ENCODE peak calls at places on chromosome 17, in six cellular contexts. One of them, this sample, is unnamed.
A peak's percentile ranks its signal among the peaks of the same experiment; 100 is the strongest.

GRCh38 chr17:34712481-34713195 is 133.3 kb downstream of the TMEM132E start:
- DNase-seq in HEK293T: no peak
- DNase-seq in ACHN: no peak
- DNase-seq in hepatic stellate cell: no peak
- DNase-seq in heart left ventricle: no peak
- DNase-seq in NCI-H774: no peak
- DNase-seq in this sample: no peak

GRCh38 chr17:64009571-64010402 is 10.6 kb downstream of the ICAM2 start:
- DNase-seq in HEK293T: no peak
- DNase-seq in ACHN: peak; percentile 16
- DNase-seq in hepatic stellate cell: no peak
- DNase-seq in heart left ventricle: no peak
- DNase-seq in NCI-H774: no peak
- DNase-seq in this sample: no peak

GRCh38 chr17:4950757-4951204 is at the start of gene ENO3:
- DNase-seq in HEK293T: no peak
- DNase-seq in ACHN: no peak
- DNase-seq in hepatic stellate cell: no peak
- DNase-seq in heart left ventricle: peak; percentile 69
- DNase-seq in NCI-H774: no peak
- DNase-seq in this sample: no peak

GRCh38 chr17:48625502-48626201 is 506 bp downstream of the HOXB9 start:
- DNase-seq in HEK293T: no peak
- DNase-seq in ACHN: peak; percentile 64
- DNase-seq in hepatic stellate cell: no peak
- DNase-seq in heart left ventricle: no peak
- DNase-seq in NCI-H774: peak; percentile 78
- DNase-seq in this sample: no peak

GRCh38 chr17:75010683-75011406 is 1.6 kb upstream of the MRPL58 start:
- DNase-seq in HEK293T: peak; percentile 39
- DNase-seq in ACHN: peak; percentile 57
- DNase-seq in hepatic stellate cell: peak; percentile 45
- DNase-seq in heart left ventricle: peak; percentile 85
- DNase-seq in NCI-H774: peak; percentile 82
- DNase-seq in this sample: no peak

GRCh38 chr17:1787301-1787902 is 25.5 kb downstream of the SERPINF1 start:
- DNase-seq in HEK293T: peak; percentile 46
- DNase-seq in ACHN: peak; percentile 94
- DNase-seq in hepatic stellate cell: peak; percentile 97
- DNase-seq in heart left ventricle: peak; percentile 79
- DNase-seq in NCI-H774: no peak
- DNase-seq in this sample: no peak

GRCh38 chr17:17577373-17577772 is 14.1 kb downstream of the PEMT start:
- DNase-seq in HEK293T: no peak
- DNase-seq in ACHN: no peak
- DNase-seq in hepatic stellate cell: no peak
- DNase-seq in heart left ventricle: no peak
- DNase-seq in NCI-H774: no peak
- DNase-seq in this sample: no peak

GRCh38 chr17:29123111-29123510 is 57.1 kb downstream of the MYO18A start:
- DNase-seq in HEK293T: no peak
- DNase-seq in ACHN: no peak
- DNase-seq in hepatic stellate cell: no peak
- DNase-seq in heart left ventricle: no peak
- DNase-seq in NCI-H774: no peak
- DNase-seq in this sample: no peak

GRCh38 chr17:59798111-59798510 is 90.7 kb downstream of the VMP1 start:
- DNase-seq in HEK293T: no peak
- DNase-seq in ACHN: no peak
- DNase-seq in hepatic stellate cell: no peak
- DNase-seq in heart left ventricle: no peak
- DNase-seq in NCI-H774: no peak
- DNase-seq in this sample: no peak

GRCh38 chr17:28216032-28216431 is 103.0 kb upstream of the TMEM97 start:
- DNase-seq in HEK293T: no peak
- DNase-seq in ACHN: no peak
- DNase-seq in hepatic stellate cell: no peak
- DNase-seq in heart left ventricle: no peak
- DNase-seq in NCI-H774: no peak
- DNase-seq in this sample: no peak

GRCh38 chr17:32269377-32269776 is 3.7 kb downstream of the RHBDL3 start:
- DNase-seq in HEK293T: no peak
- DNase-seq in ACHN: no peak
- DNase-seq in hepatic stellate cell: no peak
- DNase-seq in heart left ventricle: peak; percentile 54
- DNase-seq in NCI-H774: no peak
- DNase-seq in this sample: no peak

This sample was measured in Kasumi-1.